ENCODE peak calls at places on chromosomes 7 and 10, in five cellular contexts. I is cardiac muscle cell, T is colonic mucosa, K is psoas muscle, N is fibroblast of lung. O is an unnamed sample.

GRCh38 chr7:151768805-151769188 is 108.1 kb downstream of the PRKAG2 start:
- DNase-seq in I (no peak), T (no peak), K (no peak), N (no peak), O (no peak)

GRCh38 chr10:70537398-70538194 is 59.0 kb downstream of the PALD1 start:
- DNase-seq in I (peak), T (peak), K (no peak), N (no peak), O (peak)

GRCh38 chr10:86204421-86205045 is 162.1 kb downstream of the GRID1 start:
- DNase-seq in I (no peak), T (no peak), K (no peak), N (no peak), O (no peak)

GRCh38 chr7:138257459-138258193 is 181.4 kb downstream of the AKR1D1 start:
- DNase-seq in I (peak), T (peak), K (no peak), N (peak), O (no peak)

GRCh38 chr7:140062528-140063299 is at the start of gene PARP12:
- DNase-seq in I (peak), T (peak), K (peak), N (peak), O (peak)

GRCh38 chr7:47143344-47143743 is 438.6 kb downstream of the TNS3 start:
- DNase-seq in I (no peak), T (no peak), K (no peak), N (peak), O (no peak)

GRCh38 chr7:45881759-45882464 is 6.4 kb upstream of the IGFBP1 start:
- DNase-seq in I (no peak), T (no peak), K (no peak), N (peak), O (no peak)

GRCh38 chr7:140568021-140568813 is 72.4 kb downstream of the DENND2A start:
- DNase-seq in I (no peak), T (no peak), K (no peak), N (no peak), O (no peak)

GRCh38 chr10:117504601-117505000 is 37.9 kb upstream of the EMX2 start:
- DNase-seq in I (no peak), T (no peak), K (no peak), N (no peak), O (no peak)

GRCh38 chr10:123848564-123849457 is 42.8 kb downstream of the CPXM2 start:
- DNase-seq in I (no peak), T (no peak), K (no peak), N (no peak), O (no peak)

GRCh38 chr10:123842692-123843385 is 48.8 kb downstream of the CPXM2 start:
- DNase-seq in I (no peak), T (no peak), K (no peak), N (no peak), O (no peak)

GRCh38 chr10:123852411-123852951 is 39.1 kb downstream of the CPXM2 start:
- DNase-seq in I (no peak), T (no peak), K (no peak), N (no peak), O (no peak)

DNA sequence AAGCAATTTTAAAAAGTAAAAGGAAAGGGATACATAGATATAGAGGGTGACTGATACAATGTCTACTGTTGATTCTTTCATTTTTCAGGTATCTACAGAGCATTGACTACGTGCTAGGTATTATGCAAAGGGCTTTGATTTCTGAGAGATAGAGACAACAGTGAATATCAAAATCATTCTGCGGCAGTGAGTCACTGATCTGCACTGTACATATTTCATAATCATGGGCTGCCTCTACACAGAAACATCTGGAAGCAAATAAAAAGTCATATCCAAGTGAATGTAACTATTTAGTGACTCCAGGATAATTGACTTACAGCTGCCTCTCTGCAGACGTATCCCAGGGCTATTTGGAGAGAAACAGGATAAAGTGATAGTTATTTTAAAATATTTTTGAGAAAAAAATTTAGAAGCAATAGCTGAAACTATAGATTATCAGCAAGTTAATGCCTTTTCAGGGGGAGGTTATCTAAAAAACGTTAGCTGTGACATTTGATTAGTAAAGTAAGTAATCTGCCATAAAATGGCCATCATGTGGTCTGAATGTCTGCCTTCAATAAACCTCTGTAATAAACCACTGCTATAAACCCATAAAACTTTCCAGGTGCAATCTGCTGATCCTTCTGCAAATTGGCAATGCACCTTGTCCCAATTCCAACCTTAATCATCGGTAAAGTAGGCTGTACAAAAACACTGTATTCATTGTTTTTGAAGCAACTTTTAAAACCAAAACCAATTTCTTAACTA is 43.7 kb downstream of the CPXM2 start:
- DNase-seq in I (no peak), T (no peak), K (no peak), N (no peak), O (no peak)
- H3K4me3 ChIP-seq in I (no peak), T (no peak), K (no peak), N (no peak), O (no peak)

GRCh38 chr7:77197135-77197534 is 2.5 kb downstream of the FGL2 start:
- DNase-seq in I (no peak), T (peak), K (no peak), N (no peak), O (no peak)
- H3K4me3 ChIP-seq in I (no peak), T (peak), K (peak), N (peak), O (no peak)

DNA sequence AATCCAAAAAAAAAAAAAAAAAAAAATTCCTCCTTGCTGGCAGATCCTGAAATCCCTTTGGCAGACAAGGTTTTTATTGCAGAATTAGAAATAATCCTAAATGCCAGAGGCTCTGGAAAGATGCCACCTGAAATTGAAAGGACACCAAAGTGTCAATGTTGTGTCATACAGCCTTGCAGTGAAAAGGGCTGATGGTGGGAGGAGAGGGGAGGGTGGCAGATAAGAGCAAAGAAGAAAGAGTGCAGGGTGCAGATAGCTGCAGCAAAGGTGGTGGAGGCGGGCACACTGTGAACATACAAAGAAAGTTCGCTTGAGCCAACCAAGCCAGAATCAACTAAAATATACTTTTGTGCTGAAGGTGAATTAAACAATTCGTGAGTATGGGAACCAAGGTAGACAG is 8.1 kb upstream of the OPTN start:
- DNase-seq in I (no peak), T (no peak), K (no peak), N (no peak), O (no peak)
- H3K4me3 ChIP-seq in I (no peak), T (no peak), K (no peak), N (no peak), O (no peak)

GRCh38 chr7:159114981-159115380 is 29.7 kb downstream of the VIPR2 start:
- DNase-seq in I (no peak), T (no peak), K (peak), N (no peak), O (no peak)
- H3K4me3 ChIP-seq in I (no peak), T (no peak), K (no peak), N (no peak), O (no peak)

DNA sequence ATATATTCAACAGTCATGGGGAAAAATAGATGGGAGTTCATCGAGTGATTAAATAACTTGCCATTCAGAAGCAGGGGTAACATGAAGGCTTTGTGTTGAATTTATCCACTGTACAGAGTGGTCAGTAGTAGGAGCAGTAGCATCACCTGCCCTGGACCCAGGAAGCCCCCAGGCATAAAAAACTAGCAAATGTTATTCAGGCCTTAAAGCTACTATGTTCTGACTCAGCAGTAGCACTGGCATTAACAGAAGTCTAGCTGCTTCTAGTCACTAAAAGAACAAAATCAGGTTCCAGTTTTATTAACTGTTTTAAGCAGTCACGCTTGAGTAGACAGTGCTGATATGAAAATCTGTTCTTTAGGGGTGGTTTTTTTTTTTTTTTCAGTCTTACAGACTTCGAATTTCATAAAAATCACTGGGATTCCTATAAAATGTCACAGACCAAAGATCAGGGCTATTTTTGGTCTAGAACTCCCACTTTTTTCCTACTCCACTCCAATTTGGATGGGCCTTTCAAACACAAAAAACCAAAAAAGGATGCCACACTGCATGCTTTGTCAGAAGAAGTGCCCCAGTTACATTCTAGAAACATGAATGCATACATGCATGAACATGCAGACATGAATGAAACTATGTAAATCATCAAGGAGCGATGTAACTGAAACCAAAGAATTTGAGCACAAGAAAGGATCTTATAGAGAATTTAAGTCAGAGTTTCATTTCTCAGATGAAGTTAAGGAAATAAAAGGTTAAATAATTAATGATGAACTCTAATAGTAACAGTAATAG is 31.6 kb upstream of the FAM133B start:
- DNase-seq in I (no peak), T (no peak), K (no peak), N (peak), O (no peak)
- H3K4me3 ChIP-seq in I (no peak), T (no peak), K (no peak), N (no peak), O (no peak)

GRCh38 chr7:7426686-7427085 is 109.0 kb downstream of the COL28A1 start:
- DNase-seq in I (no peak), T (no peak), K (no peak), N (no peak), O (no peak)

GRCh38 chr7:7421850-7422249 is 113.8 kb downstream of the COL28A1 start:
- DNase-seq in I (no peak), T (no peak), K (no peak), N (no peak), O (no peak)

GRCh38 chr7:7425321-7425720 is 110.4 kb downstream of the COL28A1 start:
- DNase-seq in I (no peak), T (no peak), K (no peak), N (no peak), O (no peak)

GRCh38 chr7:7422641-7423040 is 113.0 kb downstream of the COL28A1 start:
- DNase-seq in I (no peak), T (no peak), K (no peak), N (no peak), O (no peak)

DNA sequence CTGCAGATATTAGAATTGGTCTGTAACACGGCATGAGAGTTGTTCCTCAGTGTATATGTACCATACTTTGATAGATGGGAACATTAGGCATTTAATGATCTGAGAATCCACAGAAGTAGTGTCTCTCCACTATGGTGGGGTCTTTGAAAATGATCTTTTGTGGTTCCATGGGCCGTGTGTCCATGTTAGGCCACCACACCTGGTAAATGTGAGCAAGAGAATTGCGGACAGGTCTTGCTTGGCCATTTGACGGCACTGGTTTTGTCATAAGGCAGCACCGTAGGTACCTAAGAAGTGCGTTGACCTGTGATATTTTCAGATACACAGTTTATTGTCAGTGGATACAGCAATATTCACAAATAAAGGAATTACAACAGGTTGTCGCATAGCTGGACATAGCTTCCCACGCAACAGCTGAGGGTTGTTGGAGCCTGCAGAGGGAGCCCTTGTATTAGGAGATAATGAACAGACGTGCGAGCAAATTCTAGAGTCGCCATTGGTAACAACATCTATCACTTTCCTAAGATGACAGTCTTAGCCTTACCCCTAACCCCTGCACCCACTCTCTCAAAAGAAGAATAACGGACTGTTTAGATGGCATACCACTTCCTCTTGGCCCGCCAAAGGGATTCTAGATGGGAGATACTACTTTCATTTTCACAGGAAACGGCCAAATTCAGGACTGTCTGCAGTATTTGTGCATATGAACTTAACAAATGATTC is 111.4 kb downstream of the COL28A1 start:
- DNase-seq in I (peak), T (peak), K (peak), N (peak), O (peak)
- H3K4me3 ChIP-seq in I (no peak), T (peak), K (peak), N (peak), O (no peak)

GRCh38 chr10:110870823-110871235 is 899 bp upstream of the PDCD4 start:
- DNase-seq in I (no peak), T (no peak), K (no peak), N (no peak), O (no peak)
- H3K4me3 ChIP-seq in I (no peak), T (peak), K (peak), N (peak), O (peak)

GRCh38 chr10:51619365-51619764 is 80.0 kb downstream of the CSTF2T start:
- DNase-seq in I (no peak), T (no peak), K (no peak), N (no peak), O (no peak)
- H3K4me3 ChIP-seq in I (no peak), T (no peak), K (no peak), N (no peak), O (no peak)